ENCODE peak calls at places on chromosomes 1 and 21, in eight cellular contexts. N is A549, R is WTC11, D is HCT116, J is NB4, X is SK-N-SH, U is K562, Q is HepG2. B is an unnamed sample.

GRCh38 chr21:30372139-30372770 is at the start of gene KRTAP13-2:
- DNase-seq in N (no peak), R (no peak), D (no peak), J (no peak), X (no peak), U (no peak), Q (no peak), B (no peak)

GRCh38 chr1:47725732-47726495 is 271.3 kb downstream of the TRABD2B start:
- DNase-seq in N (peak), R (peak), D (peak), J (peak), X (peak), U (peak), Q (peak), B (peak)

GRCh38 chr21:39676054-39676771 is 63.5 kb downstream of the B3GALT5 start:
- DNase-seq in N (peak), R (no peak), D (no peak), J (no peak), X (peak), U (no peak), Q (peak), B (no peak)

GRCh38 chr1:98119793-98120192 is 199.0 kb upstream of the DPYD start:
- DNase-seq in N (no peak), R (peak), D (no peak), J (peak), X (no peak), U (no peak), Q (no peak), B (no peak)

GRCh38 chr1:44270666-44271628 is 57.7 kb downstream of the DMAP1 start:
- DNase-seq in N (no peak), R (no peak), D (no peak), J (no peak), X (no peak), U (no peak), Q (no peak), B (no peak)

GRCh38 chr1:176779655-176780328 is 316.8 kb downstream of the PAPPA2 start:
- DNase-seq in N (no peak), R (no peak), D (no peak), J (no peak), X (no peak), U (no peak), Q (no peak), B (no peak)

GRCh38 chr1:182684128-182684828 is at the start of gene RGS8:
- DNase-seq in N (no peak), R (no peak), D (no peak), J (no peak), X (peak), U (no peak), Q (no peak), B (no peak)

GRCh38 chr1:9198538-9199361 is 35.8 kb upstream of the H6PD start:
- DNase-seq in N (no peak), R (peak), D (no peak), J (peak), X (peak), U (no peak), Q (no peak), B (peak)

GRCh38 chr1:235913311-235913710 is 46.6 kb upstream of the LYST start:
- DNase-seq in N (no peak), R (no peak), D (no peak), J (no peak), X (no peak), U (no peak), Q (no peak), B (peak)

GRCh38 chr1:229714964-229715603 is 89.0 kb downstream of the URB2 start:
- DNase-seq in N (peak), R (peak), D (peak), J (peak), X (no peak), U (peak), Q (peak), B (peak)

GRCh38 chr1:11784256-11784992 is 21.3 kb downstream of the MTHFR start:
- DNase-seq in N (no peak), R (no peak), D (no peak), J (no peak), X (no peak), U (no peak), Q (no peak), B (no peak)

GRCh38 chr1:183318433-183318832 is 99.7 kb downstream of the NMNAT2 start:
- DNase-seq in N (peak), R (peak), D (no peak), J (peak), X (no peak), U (no peak), Q (peak), B (peak)

GRCh38 chr1:112546076-112546475 is 37.3 kb downstream of the WNT2B start:
- DNase-seq in N (no peak), R (no peak), D (no peak), J (no peak), X (no peak), U (no peak), Q (no peak), B (no peak)

GRCh38 chr1:159211331-159212136 is 6.9 kb downstream of the ACKR1 start:
- DNase-seq in N (no peak), R (peak), D (peak), J (peak), X (peak), U (peak), Q (peak), B (peak)

GRCh38 chr1:18463984-18464664 is 16.6 kb upstream of the KLHDC7A start:
- DNase-seq in N (no peak), R (no peak), D (no peak), J (no peak), X (no peak), U (no peak), Q (peak), B (no peak)

DNA sequence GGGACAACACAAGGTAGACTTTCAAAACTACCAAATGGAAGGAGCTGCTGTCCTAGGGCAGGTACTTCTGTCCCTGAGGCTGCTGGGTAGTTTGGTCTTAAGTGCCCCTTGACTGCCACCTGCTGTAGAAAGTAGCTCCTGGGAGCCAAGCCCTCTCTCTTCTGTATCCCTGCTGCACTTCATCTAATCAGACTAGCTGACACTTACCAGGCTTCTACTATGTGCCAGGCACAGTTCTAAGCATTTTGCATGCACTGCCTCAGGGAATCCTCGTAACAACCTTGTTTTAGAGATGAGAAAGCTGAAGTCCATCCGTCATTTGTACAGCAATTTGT is 15.9 kb upstream of the SRSF4 start:
- DNase-seq in N (peak), R (peak), D (peak), J (peak), X (peak), U (peak), Q (peak), B (peak)
- TF ChIP-seq MAX in N (no peak), R (no peak), D (no peak), J (no peak), X (no peak), U (no peak), Q (no peak), B (no peak)

GRCh38 chr21:42782723-42783247 is 96.6 kb downstream of the WDR4 start:
- DNase-seq in N (no peak), R (no peak), D (no peak), J (no peak), X (peak), U (no peak), Q (no peak), B (no peak)

GRCh38 chr21:42784276-42784675 is 95.1 kb downstream of the WDR4 start:
- DNase-seq in N (no peak), R (no peak), D (no peak), J (no peak), X (peak), U (no peak), Q (no peak), B (no peak)

GRCh38 chr21:42779431-42779861 is 99.9 kb downstream of the WDR4 start:
- DNase-seq in N (no peak), R (no peak), D (no peak), J (no peak), X (no peak), U (no peak), Q (no peak), B (no peak)

GRCh38 chr21:42781150-42781980 is 98.0 kb downstream of the WDR4 start:
- DNase-seq in N (no peak), R (peak), D (no peak), J (no peak), X (peak), U (no peak), Q (peak), B (peak)

DNA sequence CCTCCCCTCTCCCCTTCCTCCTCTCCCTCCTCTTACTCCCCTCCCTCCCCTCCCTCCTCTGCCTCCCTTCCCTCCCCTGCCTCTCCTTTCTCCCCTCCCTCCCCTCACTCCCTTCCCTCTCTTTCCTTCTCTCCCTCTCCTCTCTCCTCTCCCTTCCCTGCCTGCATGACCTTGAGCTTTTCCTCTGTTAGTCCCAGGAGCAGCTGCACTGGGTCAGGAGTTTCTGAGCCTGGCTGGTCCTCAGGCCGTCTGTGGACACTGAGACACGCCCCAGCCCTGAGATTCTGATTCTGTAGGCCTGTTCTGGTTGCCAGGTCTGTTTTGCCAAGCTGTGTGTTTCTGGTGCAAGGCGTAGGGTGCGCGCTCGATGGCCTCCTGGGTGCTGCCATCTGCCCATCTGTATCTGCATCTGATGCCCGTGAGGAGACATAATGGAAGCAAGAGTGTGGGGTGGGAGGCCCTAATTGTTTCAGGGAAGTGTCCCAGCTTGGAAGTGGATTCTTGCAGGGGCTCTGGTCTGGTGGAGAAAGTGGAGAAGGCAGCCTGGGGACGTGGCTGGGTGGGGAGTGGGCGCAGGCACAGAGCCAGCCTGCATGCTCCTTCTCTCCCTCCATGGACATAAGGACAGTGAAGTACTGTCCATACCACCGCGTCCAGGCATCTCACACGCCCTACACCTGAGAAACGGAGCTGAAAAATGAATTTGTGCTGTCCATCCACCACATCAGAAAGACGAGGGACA is 97.2 kb downstream of the WDR4 start:
- DNase-seq in N (no peak), R (no peak), D (no peak), J (no peak), X (peak), U (no peak), Q (no peak), B (peak)
- TF ChIP-seq MAX in N (no peak), R (no peak), D (no peak), J (no peak), X (no peak), U (no peak), Q (no peak), B (no peak)

GRCh38 chr1:201553496-201554166 is 14.7 kb downstream of the NAV1 start:
- DNase-seq in N (no peak), R (no peak), D (no peak), J (no peak), X (no peak), U (no peak), Q (no peak), B (no peak)

GRCh38 chr1:201551096-201551495 is 12.2 kb downstream of the NAV1 start:
- DNase-seq in N (no peak), R (no peak), D (no peak), J (no peak), X (no peak), U (no peak), Q (no peak), B (no peak)

GRCh38 chr1:201554167-201554600 is 15.3 kb downstream of the NAV1 start:
- DNase-seq in N (no peak), R (no peak), D (no peak), J (no peak), X (no peak), U (no peak), Q (no peak), B (no peak)

GRCh38 chr1:201551877-201552731 is 13.2 kb downstream of the NAV1 start:
- DNase-seq in N (peak), R (no peak), D (peak), J (peak), X (no peak), U (no peak), Q (no peak), B (peak)

DNA sequence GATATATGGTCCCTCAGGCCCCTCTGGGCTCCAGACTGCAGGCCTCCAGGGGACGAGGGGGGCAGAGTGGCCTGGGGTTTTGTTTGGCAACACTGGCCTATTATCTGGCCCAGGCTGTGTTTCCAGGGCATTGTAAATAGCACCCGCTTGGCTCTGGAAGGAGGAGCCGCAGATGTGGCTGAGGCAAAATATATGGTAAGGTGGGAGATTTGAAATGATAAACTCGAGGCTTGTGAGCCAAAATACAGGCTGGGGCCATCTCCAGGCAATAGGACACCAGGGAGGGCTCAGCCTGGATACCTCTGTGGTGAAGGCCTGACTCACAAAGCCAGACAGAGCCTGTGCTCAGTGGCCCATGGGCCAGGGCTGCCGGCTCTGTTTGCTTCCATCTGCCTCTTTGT is 14.0 kb downstream of the NAV1 start:
- DNase-seq in N (no peak), R (no peak), D (no peak), J (no peak), X (peak), U (no peak), Q (no peak), B (no peak)
- TF ChIP-seq MAX in N (no peak), R (no peak), D (no peak), J (no peak), X (peak), U (no peak), Q (no peak), B (no peak)

DNA sequence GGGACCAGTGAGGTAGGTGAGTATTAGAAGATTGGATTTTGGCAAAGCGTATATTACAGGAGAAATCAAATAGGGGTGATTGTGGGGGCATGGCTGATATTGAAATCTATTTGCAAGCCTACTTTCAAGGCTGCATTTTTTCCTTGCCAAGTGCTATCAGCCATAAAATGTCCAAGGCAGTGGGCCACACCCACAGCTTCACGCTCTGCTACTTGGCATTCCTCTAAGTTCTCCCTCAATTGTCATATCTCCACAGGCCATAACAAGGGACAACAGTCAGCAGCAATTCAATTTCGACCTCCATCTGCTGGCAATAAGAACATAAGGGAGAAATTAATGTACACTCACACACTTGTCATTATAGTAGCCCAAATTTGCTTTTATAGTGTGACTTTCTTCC is 667.1 kb upstream of the PKN2 start:
- DNase-seq in N (no peak), R (no peak), D (no peak), J (no peak), X (no peak), U (no peak), Q (no peak), B (no peak)
- TF ChIP-seq MAX in N (no peak), R (no peak), D (no peak), J (no peak), X (no peak), U (no peak), Q (no peak), B (no peak)